ENCODE peak calls at places on chromosomes 13 and 19, in seven cellular contexts. S, K, J, C, A, P and N are unnamed samples.

GRCh38 chr19:29872224-29872731 is 60.5 kb downstream of the CCNE1 start:
- DNase-seq in S (no peak), K (no peak), J (no peak), C (no peak), A (no peak), P (peak), N (peak)

GRCh38 chr13:25046985-25047660 is 48.8 kb upstream of the PABPC3 start:
- DNase-seq in S (no peak), K (no peak), J (peak), C (no peak), A (peak), P (no peak), N (peak)

GRCh38 chr19:14051980-14052379 is 9.9 kb downstream of the PALM3 start:
- DNase-seq in S (no peak), K (no peak), J (no peak), C (no peak), A (no peak), P (no peak), N (no peak)

GRCh38 chr19:1172353-1173159 is 1.5 kb downstream of the SBNO2 start:
- DNase-seq in S (no peak), K (peak), J (peak), C (peak), A (no peak), P (peak), N (peak)

GRCh38 chr13:74641586-74641985 is 507.4 kb upstream of the KLF12 start:
- DNase-seq in S (no peak), K (no peak), J (peak), C (no peak), A (peak), P (peak), N (no peak)

GRCh38 chr19:34787059-34787824 is 14.2 kb upstream of the ZNF599 start:
- DNase-seq in S (no peak), K (no peak), J (no peak), C (no peak), A (no peak), P (no peak), N (no peak)

GRCh38 chr13:30061217-30061616 is 210.8 kb upstream of the UBL3 start:
- DNase-seq in S (no peak), K (no peak), J (no peak), C (no peak), A (peak), P (no peak), N (no peak)

GRCh38 chr13:41075034-41075433 is 13.7 kb downstream of the WBP4 start:
- DNase-seq in S (no peak), K (no peak), J (peak), C (no peak), A (no peak), P (peak), N (peak)

GRCh38 chr13:66468656-66469055 is 761.5 kb downstream of the PCDH9 start:
- DNase-seq in S (no peak), K (no peak), J (no peak), C (no peak), A (no peak), P (peak), N (no peak)

GRCh38 chr13:48739346-48740037 is 85.8 kb downstream of the CYSLTR2 start:
- DNase-seq in S (no peak), K (no peak), J (no peak), C (no peak), A (no peak), P (no peak), N (no peak)

GRCh38 chr19:17078920-17079709 is 3.5 kb downstream of the MYO9B start:
- DNase-seq in S (no peak), K (no peak), J (no peak), C (no peak), A (peak), P (no peak), N (no peak)

GRCh38 chr19:3556423-3556977 is 886 bp downstream of the MFSD12 start:
- DNase-seq in S (no peak), K (no peak), J (no peak), C (no peak), A (no peak), P (no peak), N (no peak)

GRCh38 chr19:41847351-41848105 is 2.7 kb downstream of the DMRTC2 start:
- DNase-seq in S (peak), K (no peak), J (no peak), C (no peak), A (no peak), P (no peak), N (no peak)

GRCh38 chr19:18790566-18791314 is at the start of gene COMP:
- DNase-seq in S (no peak), K (no peak), J (no peak), C (no peak), A (no peak), P (no peak), N (no peak)

GRCh38 chr19:4647676-4648644 is 8.6 kb downstream of the TNFAIP8L1 start:
- DNase-seq in S (no peak), K (no peak), J (no peak), C (no peak), A (no peak), P (peak), N (peak)

GRCh38 chr19:44587863-44588752 is 25.3 kb upstream of the IGSF23 start:
- DNase-seq in S (no peak), K (peak), J (peak), C (no peak), A (peak), P (peak), N (no peak)

GRCh38 chr19:17510220-17510993 is 1.0 kb upstream of the PGLS start:
- DNase-seq in S (no peak), K (no peak), J (no peak), C (no peak), A (no peak), P (peak), N (no peak)

GRCh38 chr19:35269425-35270117 is 809 bp downstream of the USF2 start:
- DNase-seq in S (peak), K (peak), J (peak), C (peak), A (peak), P (peak), N (peak)

GRCh38 chr13:50344717-50345116 is 329.5 kb downstream of the KCNRG start:
- DNase-seq in S (no peak), K (no peak), J (no peak), C (no peak), A (no peak), P (no peak), N (no peak)

GRCh38 chr13:78102121-78102677 is 183.6 kb upstream of the EDNRB start:
- DNase-seq in S (no peak), K (no peak), J (peak), C (no peak), A (no peak), P (peak), N (no peak)

GRCh38 chr19:39496063-39496462 is 2.7 kb upstream of the DLL3 start:
- DNase-seq in S (no peak), K (no peak), J (no peak), C (no peak), A (no peak), P (no peak), N (no peak)

GRCh38 chr19:17762505-17763229 is 11.4 kb downstream of the FCHO1 start:
- DNase-seq in S (no peak), K (peak), J (peak), C (no peak), A (no peak), P (peak), N (no peak)

GRCh38 chr19:50425581-50425980 is 6.8 kb downstream of the SPIB start:
- DNase-seq in S (no peak), K (no peak), J (no peak), C (no peak), A (no peak), P (no peak), N (no peak)

GRCh38 chr19:41546386-41546789 is 29.6 kb upstream of the CEACAM21 start:
- DNase-seq in S (no peak), K (no peak), J (no peak), C (peak), A (no peak), P (no peak), N (no peak)

GRCh38 chr13:31452525-31452924 is 252.8 kb downstream of the B3GLCT start:
- DNase-seq in S (no peak), K (no peak), J (no peak), C (no peak), A (no peak), P (no peak), N (no peak)

GRCh38 chr19:5978606-5979552 is 939 bp upstream of the RANBP3 start:
- DNase-seq in S (no peak), K (no peak), J (no peak), C (no peak), A (no peak), P (no peak), N (no peak)

GRCh38 chr13:39888865-39889810 is 233.7 kb downstream of the COG6 start:
- DNase-seq in S (no peak), K (peak), J (peak), C (no peak), A (peak), P (peak), N (no peak)

GRCh38 chr19:40585677-40586422 is 9.2 kb downstream of the SHKBP1 start:
- DNase-seq in S (no peak), K (no peak), J (peak), C (no peak), A (peak), P (peak), N (no peak)

GRCh38 chr13:61777902-61778301 is 362.3 kb upstream of the PCDH20 start:
- DNase-seq in S (no peak), K (no peak), J (no peak), C (no peak), A (no peak), P (peak), N (no peak)

GRCh38 chr19:37551123-37551993 is 43.2 kb downstream of the ZNF571 start:
- DNase-seq in S (no peak), K (no peak), J (peak), C (no peak), A (no peak), P (peak), N (peak)

GRCh38 chr13:100392709-100393630 is 195.6 kb downstream of the GGACT start:
- DNase-seq in S (no peak), K (peak), J (peak), C (peak), A (peak), P (peak), N (no peak)